ENCODE peak calls at places on chromosomes 11 and 22, in four cellular contexts. M is A673, U is BE2C, Y is astrocyte of the cerebellum. I is an unnamed sample.

GRCh38 chr22:49425356-49425755 is 402.3 kb downstream of the BRD1 start:
- DNase-seq in Y (no peak), U (no peak), M (no peak), I (no peak)

GRCh38 chr11:130992788-130993187 is 76.5 kb upstream of the SNX19 start:
- DNase-seq in Y (no peak), U (no peak), M (no peak), I (no peak)

GRCh38 chr22:21587803-21588611 is 20.5 kb downstream of the UBE2L3 start:
- DNase-seq in Y (no peak), U (no peak), M (no peak), I (no peak)

GRCh38 chr22:48957987-48958321 is 869.7 kb downstream of the BRD1 start:
- DNase-seq in Y (no peak), M (no peak), U (no peak), I (no peak)

GRCh38 chr11:67732045-67732787 is 57.8 kb upstream of the ALDH3B2 start:
- DNase-seq in Y (no peak), M (peak), U (peak), I (peak)

GRCh38 chr22:17095538-17095937 is 10.7 kb downstream of the IL17RA start:
- DNase-seq in Y (no peak), U (no peak), M (peak), I (peak)

GRCh38 chr22:23291806-23292452 is 111.6 kb downstream of the BCR start:
- DNase-seq in Y (no peak), M (no peak), U (no peak), I (no peak)

GRCh38 chr11:32121012-32121411 is 30.1 kb downstream of the RCN1 start:
- DNase-seq in U (no peak), M (no peak), Y (no peak), I (no peak)

GRCh38 chr22:47038206-47038835 is 275.9 kb downstream of the TBC1D22A start:
- DNase-seq in U (no peak), Y (no peak), M (no peak), I (no peak)